ENCODE peak calls at places on chromosome 11, in eight cellular contexts. R is A549, Q is astrocyte, X is HepG2, H is stomach, M is suprapubic skin, F is thoracic aorta, I is neural progenitor cell. A is an unnamed sample. For H3K4me1, the result is how much of the 10 kb centered on the place peaks cover.

GRCh38 chr11:5815534-5815933 is 6.8 kb downstream of the OR52N2 start:
- DNase-seq in R (no peak), Q (no peak), X (no peak), H (no peak), M (no peak), F (no peak), I (no peak), A (no peak)

GRCh38 chr11:37988031-37988430 is 1390.0 kb upstream of the RAG2 start:
- DNase-seq in R (no peak), Q (peak), X (no peak), H (no peak), M (no peak), F (no peak), I (no peak), A (no peak)

GRCh38 chr11:35180311-35181233 is 41.6 kb downstream of the CD44 start:
- DNase-seq in R (no peak), Q (peak), X (no peak), H (no peak), M (no peak), F (no peak), I (peak), A (no peak)

GRCh38 chr11:126929186-126930085 is 71.1 kb downstream of the KIRREL3 start:
- DNase-seq in R (no peak), Q (peak), X (no peak), H (no peak), M (no peak), F (no peak), I (no peak), A (no peak)

GRCh38 chr11:102799656-102800339 is 1.8 kb upstream of the MMP1 start:
- DNase-seq in R (no peak), Q (no peak), X (no peak), H (no peak), M (no peak), F (no peak), I (no peak), A (no peak)

GRCh38 chr11:71381781-71382505 is 66.2 kb downstream of the DHCR7 start:
- DNase-seq in R (no peak), Q (no peak), X (no peak), H (no peak), M (no peak), F (no peak), I (no peak), A (no peak)

GRCh38 chr11:109033627-109034340 is 368.9 kb downstream of the DDX10 start:
- DNase-seq in R (no peak), Q (peak), X (no peak), H (no peak), M (no peak), F (no peak), I (no peak), A (no peak)

GRCh38 chr11:132942611-132943324 is 589.5 kb downstream of the OPCML start:
- DNase-seq in R (no peak), Q (no peak), X (no peak), H (no peak), M (no peak), F (no peak), I (peak), A (no peak)

GRCh38 chr11:2566223-2567025 is 121.6 kb downstream of the KCNQ1 start:
- DNase-seq in R (no peak), Q (no peak), X (no peak), H (peak), M (peak), F (no peak), I (peak), A (no peak)

GRCh38 chr11:1107316-1108245 is 32.9 kb downstream of the MUC2 start:
- DNase-seq in R (no peak), Q (no peak), X (no peak), H (no peak), M (no peak), F (no peak), I (no peak), A (no peak)

GRCh38 chr11:102780491-102780918 is at the start of gene MMP10:
- DNase-seq in R (peak), Q (peak), X (peak), H (no peak), M (no peak), F (no peak), I (peak), A (no peak)

GRCh38 chr11:85810521-85810870 is 445 bp downstream of the SYTL2 start:
- DNase-seq in R (no peak), Q (no peak), X (no peak), H (no peak), M (no peak), F (no peak), I (peak), A (no peak)

GRCh38 chr11:25432376-25432775 is 899.6 kb upstream of the ANO3 start:
- DNase-seq in R (no peak), Q (no peak), X (no peak), H (no peak), M (no peak), F (no peak), I (no peak), A (no peak)

GRCh38 chr11:111378773-111379499 is at the start of gene POU2AF1:
- DNase-seq in R (no peak), Q (peak), X (no peak), H (no peak), M (peak), F (no peak), I (no peak), A (peak)

GRCh38 chr11:43930868-43931716 is 11.3 kb upstream of the C11orf96 start:
- DNase-seq in R (no peak), Q (peak), X (no peak), H (no peak), M (no peak), F (no peak), I (no peak), A (no peak)

DNA sequence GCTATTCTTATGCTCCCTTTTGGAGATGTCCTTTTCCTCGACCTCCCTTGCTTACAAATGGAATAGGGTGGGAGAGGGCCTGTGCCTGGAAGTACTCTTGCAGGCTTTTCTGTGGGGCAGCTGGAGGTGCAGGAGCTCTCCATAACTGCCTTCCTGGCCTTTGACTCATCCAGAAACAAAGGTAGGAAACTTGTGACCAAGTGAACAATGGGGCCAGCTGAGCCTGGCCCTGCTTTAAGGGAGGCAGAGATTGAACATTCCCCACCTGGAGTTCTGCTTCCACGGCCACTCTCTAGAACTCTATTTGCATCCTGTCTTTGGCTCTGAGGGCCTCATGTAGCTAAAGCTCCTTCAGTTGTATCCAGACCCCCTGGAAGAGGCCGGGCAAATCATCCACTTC is 5.1 kb upstream of the LYVE1 start:
- DNase-seq in R (no peak), Q (no peak), X (no peak), H (no peak), M (no peak), F (no peak), I (no peak), A (no peak)
- TF ChIP-seq CTCF in R (no peak), Q (no peak), X (no peak), H (no peak), M (no peak), F (no peak), I (no peak), A (no peak)

DNA sequence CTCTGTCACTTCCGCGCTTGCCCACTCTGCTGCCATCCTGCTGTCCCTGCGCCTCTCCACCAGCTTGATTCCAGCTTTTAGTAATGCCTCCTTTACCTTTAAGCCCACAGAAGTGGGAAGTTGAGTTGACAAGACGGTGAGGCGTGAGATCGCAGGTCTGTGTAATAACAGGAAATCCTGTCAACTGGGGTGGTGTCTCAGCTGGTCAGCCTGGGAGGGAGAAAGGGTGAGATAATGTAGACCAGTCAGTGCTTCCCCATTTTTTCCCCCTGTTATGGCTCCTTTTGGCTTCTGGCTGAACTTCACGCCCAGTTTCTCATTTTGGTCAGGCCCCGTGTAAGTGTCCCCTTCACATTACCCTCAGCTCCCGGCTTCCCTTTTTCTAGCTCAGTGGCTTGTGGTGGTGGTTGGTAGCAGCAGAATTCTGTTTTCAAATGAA is 98.9 kb downstream of the TRAF6 start:
- DNase-seq in R (no peak), Q (no peak), X (no peak), H (peak), M (no peak), F (peak), I (no peak), A (no peak)
- H3K4me1 ChIP-seq in R (under half), Q (under half), X (under half), H (under half), M (under half), F (under half), I (under half), A (under half)

GRCh38 chr11:76617553-76618265 is 52.8 kb downstream of the LRRC32 start:
- DNase-seq in R (no peak), Q (peak), X (no peak), H (no peak), M (peak), F (no peak), I (no peak), A (no peak)
- TF ChIP-seq CTCF in R (no peak), Q (no peak), X (no peak), H (no peak), M (no peak), F (no peak), I (no peak), A (no peak)

GRCh38 chr11:72718101-72718501 is 34.1 kb downstream of the ARAP1 start:
- DNase-seq in R (no peak), Q (no peak), X (no peak), H (no peak), M (no peak), F (no peak), I (no peak), A (no peak)

GRCh38 chr11:72716291-72716690 is 35.9 kb downstream of the ARAP1 start:
- DNase-seq in R (no peak), Q (no peak), X (no peak), H (no peak), M (no peak), F (no peak), I (no peak), A (no peak)

GRCh38 chr11:72719144-72719543 is 33.1 kb downstream of the ARAP1 start:
- DNase-seq in R (no peak), Q (peak), X (no peak), H (no peak), M (no peak), F (no peak), I (no peak), A (no peak)

GRCh38 chr11:72719551-72719950 is 32.7 kb downstream of the ARAP1 start:
- DNase-seq in R (no peak), Q (no peak), X (no peak), H (no peak), M (no peak), F (no peak), I (no peak), A (no peak)

DNA sequence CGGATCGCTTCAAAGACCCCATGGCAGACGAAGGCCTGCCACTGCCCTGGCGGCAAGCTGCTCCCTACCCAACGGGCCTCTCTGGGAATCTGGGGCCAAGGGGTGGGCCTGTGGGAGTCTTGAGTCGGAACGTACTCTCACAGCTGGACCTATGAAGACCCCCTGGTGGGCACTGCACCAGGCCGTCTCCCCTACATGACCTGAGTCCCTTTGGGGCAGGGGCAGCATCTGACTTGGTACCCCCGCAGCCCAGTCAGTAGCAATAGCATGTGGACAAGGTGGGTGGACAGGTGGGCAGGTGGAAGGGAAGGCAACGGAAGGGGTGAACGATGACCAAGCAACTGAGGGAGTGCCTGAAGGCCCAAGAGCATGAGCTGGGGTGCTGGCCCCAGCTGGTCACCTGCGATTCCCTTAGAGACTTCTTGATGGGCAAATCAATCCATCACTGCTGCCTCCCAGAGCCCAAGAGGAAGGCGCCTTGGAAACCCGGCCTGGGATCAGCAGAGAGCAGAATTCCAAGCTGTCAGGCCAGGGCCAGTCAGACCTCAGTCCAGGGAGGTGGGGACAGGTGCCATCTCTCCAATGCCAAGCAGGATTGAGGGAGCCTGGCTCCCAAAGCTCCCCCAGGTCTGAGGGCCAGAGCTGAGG is 35.3 kb downstream of the ARAP1 start:
- DNase-seq in R (no peak), Q (no peak), X (no peak), H (no peak), M (no peak), F (no peak), I (no peak), A (no peak)
- H3K4me1 ChIP-seq in R (under half), Q (under half), X (under half), H (half or more), M (half or more), F (under half), I (under half), A (half or more)

GRCh38 chr11:69540118-69541000 is 58.9 kb downstream of the LINC01488 start:
- DNase-seq in R (no peak), Q (no peak), X (peak), H (no peak), M (peak), F (peak), I (peak), A (no peak)
- TF ChIP-seq CTCF in R (no peak), Q (no peak), X (no peak), H (no peak), M (no peak), F (peak), I (peak), A (no peak)

GRCh38 chr11:65478411-65479183 is 20.2 kb upstream of the MALAT1 start:
- DNase-seq in R (no peak), Q (peak), X (no peak), H (peak), M (peak), F (no peak), I (peak), A (no peak)

GRCh38 chr11:65479184-65480145 is 19.4 kb upstream of the MALAT1 start:
- DNase-seq in R (peak), Q (peak), X (no peak), H (peak), M (peak), F (peak), I (peak), A (no peak)

GRCh38 chr11:65486570-65487466 is 12.0 kb upstream of the MALAT1 start:
- DNase-seq in R (no peak), Q (no peak), X (no peak), H (no peak), M (peak), F (no peak), I (no peak), A (no peak)

GRCh38 chr11:65485820-65486219 is 13.0 kb upstream of the MALAT1 start:
- DNase-seq in R (no peak), Q (no peak), X (no peak), H (no peak), M (peak), F (no peak), I (no peak), A (no peak)

GRCh38 chr11:65482306-65482850 is 16.5 kb upstream of the MALAT1 start:
- DNase-seq in R (no peak), Q (no peak), X (no peak), H (no peak), M (no peak), F (no peak), I (no peak), A (no peak)
- H3K4me1 ChIP-seq in R (half or more), Q (half or more), X (half or more), H (half or more), M (half or more), F (half or more), I (under half), A (under half)

GRCh38 chr11:65225284-65226102 is 36.3 kb upstream of the POLA2 start:
- DNase-seq in R (peak), Q (peak), X (peak), H (peak), M (peak), F (no peak), I (peak), A (peak)
- TF ChIP-seq CTCF in R (peak), Q (peak), X (peak), H (peak), M (peak), F (peak), I (peak), A (peak)

GRCh38 chr11:47257518-47258316 is at the start of gene NR1H3:
- DNase-seq in R (peak), Q (peak), X (peak), H (peak), M (peak), F (no peak), I (peak), A (no peak)
- H3K4me1 ChIP-seq in R (half or more), Q (under half), X (half or more), H (half or more), M (half or more), F (under half), I (under half), A (under half)

GRCh38 chr11:64269380-64270234 is 14.9 kb downstream of the BAD start:
- DNase-seq in R (peak), Q (peak), X (peak), H (peak), M (peak), F (peak), I (peak), A (peak)
- TF ChIP-seq CTCF in R (peak), Q (no peak), X (peak), H (no peak), M (no peak), F (no peak), I (peak), A (peak)

DNA sequence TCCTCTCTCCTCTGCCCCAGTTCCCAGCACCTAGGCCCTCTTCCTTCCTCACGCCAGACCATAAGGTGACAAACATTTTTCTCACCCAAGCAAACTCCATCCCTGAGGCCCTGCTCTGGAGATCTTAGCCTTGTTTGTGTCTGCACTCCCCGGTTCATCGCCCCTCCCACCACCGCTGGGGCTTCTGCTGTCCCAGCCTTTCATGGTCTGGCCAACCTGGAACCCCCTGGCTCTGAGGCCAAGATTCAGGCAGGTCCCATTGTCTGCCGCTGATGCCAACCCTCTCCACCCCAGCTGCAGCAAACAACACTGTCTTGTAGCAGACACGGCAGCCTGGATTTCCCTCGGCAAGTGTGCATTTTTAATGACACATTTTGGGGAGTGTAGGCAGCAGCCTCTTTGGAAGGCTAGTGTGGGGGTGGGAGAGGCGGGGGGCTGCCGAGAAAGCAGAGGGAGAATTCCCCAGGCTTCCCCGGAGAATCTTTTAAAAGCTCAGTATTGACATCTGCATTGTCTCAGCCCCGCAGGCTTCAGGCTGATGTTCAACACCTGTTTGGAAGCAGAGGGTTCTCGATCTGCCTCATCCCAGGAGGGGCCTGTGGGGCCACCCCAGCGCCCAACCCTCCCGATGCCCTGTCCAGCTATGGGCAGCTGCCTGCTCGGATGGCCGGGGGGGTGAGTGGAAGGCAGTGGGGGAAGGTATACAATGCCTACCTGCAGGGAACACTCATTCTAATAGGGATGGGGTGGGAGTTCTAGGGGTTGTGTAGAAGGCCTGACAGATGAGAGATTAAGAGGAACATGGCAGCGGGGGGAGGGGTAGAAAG is 41.6 kb downstream of the NECTIN1 start:
- DNase-seq in R (no peak), Q (no peak), X (no peak), H (no peak), M (no peak), F (no peak), I (no peak), A (no peak)
- H3K4me1 ChIP-seq in R (under half), Q (under half), X (half or more), H (under half), M (half or more), F (under half), I (half or more), A (under half)

A was measured in CD8-positive, alpha-beta T cell.